ENCODE peak calls at places on chromosomes 12 and 14, in eight cellular contexts. Z is Right ventricle myocardium superior; B is activated T-cell treated with anti-CD3 and anti-CD28 coated beads, Interleukin-2, amount 50 U/mL, for 4 hours; V is MG63; Y is NCI-H748 treated with DMSO at 0.1 percent for 48 hours; D is fibroblast of mammary gland; N is AG10803; F is natural killer cell treated with Interleukin-12 subunit alpha and Interleukin-12 subunit beta and Interleukin-15 and Interleukin-18, amount 100 ng/mL, for 72 hours. T is an unnamed sample.

GRCh38 chr14:21498540-21499526 is 12.3 kb downstream of the METTL3 start:
- DNase-seq in Z (no peak), B (no peak), V (no peak), Y (peak; percentile 30), D (peak; percentile 60), N (peak; percentile 52), F (no peak), T (no peak)

GRCh38 chr12:132218915-132219314 is 74.7 kb downstream of the NOC4L start:
- DNase-seq in Z (no peak), B (peak; percentile 36), V (no peak), Y (peak; percentile 74), D (no peak), N (no peak), F (no peak), T (no peak)

GRCh38 chr12:55847603-55848329 is 5.0 kb upstream of the MMP19 start:
- DNase-seq in Z (peak; percentile 91), B (no peak), V (peak; percentile 95), Y (no peak), D (peak; percentile 100), N (peak; percentile 100), F (no peak), T (peak; percentile 87)

GRCh38 chr12:56221233-56221756 is 427 bp downstream of the RNF41 start:
- DNase-seq in Z (peak; percentile 71), B (no peak), V (peak; percentile 83), Y (no peak), D (peak; percentile 60), N (peak; percentile 92), F (no peak), T (peak; percentile 64)

GRCh38 chr14:53652068-53652467 is 304.6 kb downstream of the BMP4 start:
- DNase-seq in Z (no peak), B (no peak), V (no peak), Y (no peak), D (no peak), N (no peak), F (no peak), T (no peak)

GRCh38 chr14:68247867-68248266 is 428.3 kb downstream of the RAD51B start:
- DNase-seq in Z (no peak), B (no peak), V (no peak), Y (no peak), D (peak; percentile 84), N (peak; percentile 70), F (no peak), T (no peak)

GRCh38 chr14:101791919-101792572 is 30.5 kb downstream of the PPP2R5C start:
- DNase-seq in Z (no peak), B (no peak), V (no peak), Y (no peak), D (peak; percentile 81), N (peak; percentile 58), F (no peak), T (no peak)

GRCh38 chr12:46901464-46902205 is 75.8 kb upstream of the SLC38A4 start:
- DNase-seq in Z (no peak), B (no peak), V (no peak), Y (no peak), D (no peak), N (no peak), F (no peak), T (no peak)

GRCh38 chr14:23321572-23322547 is 603 bp downstream of the PABPN1 start:
- DNase-seq in Z (peak; percentile 62), B (peak; percentile 42), V (peak; percentile 34), Y (peak; percentile 5), D (peak; percentile 58), N (peak; percentile 57), F (peak; percentile 80), T (no peak)

GRCh38 chr12:75658826-75659823 is 147.7 kb upstream of the KRR1 start:
- DNase-seq in Z (no peak), B (no peak), V (peak; percentile 34), Y (no peak), D (peak; percentile 88), N (peak; percentile 70), F (no peak), T (no peak)

GRCh38 chr14:49314756-49315155 is 271.4 kb downstream of the RPS29 start:
- DNase-seq in Z (no peak), B (no peak), V (no peak), Y (no peak), D (peak; percentile 80), N (no peak), F (no peak), T (no peak)

GRCh38 chr12:32261638-32262037 is 137.7 kb upstream of the FGD4 start:
- DNase-seq in Z (no peak), B (no peak), V (no peak), Y (no peak), D (no peak), N (no peak), F (no peak), T (no peak)

GRCh38 chr12:129984097-129984496 is 80.3 kb upstream of the TMEM132D start:
- DNase-seq in Z (no peak), B (no peak), V (no peak), Y (no peak), D (no peak), N (no peak), F (no peak), T (no peak)

GRCh38 chr12:12436831-12437345 is 80.0 kb downstream of the BORCS5 start:
- DNase-seq in Z (no peak), B (no peak), V (peak; percentile 58), Y (no peak), D (peak; percentile 68), N (no peak), F (no peak), T (no peak)

T was measured in mucosa of gallbladder.